ENCODE peak calls at places on chromosomes 1 and 21, in four cellular contexts. H, M, W and T are unnamed samples.
A peak's percentile ranks its signal among the peaks of the same experiment; 100 is the strongest.

GRCh38 chr21:31731112-31731801 is 661 bp downstream of the SCAF4 start:
- DNase-seq in H (peak; percentile 43), M (peak; percentile 92), W (peak; percentile 51), T (peak; percentile 70)

GRCh38 chr1:82565146-82565545 is 764.4 kb downstream of the ADGRL2 start:
- DNase-seq in H (no peak), M (no peak), W (no peak), T (no peak)

GRCh38 chr1:1170215-1170890 is 3.3 kb upstream of the TTLL10 start:
- DNase-seq in H (no peak), M (no peak), W (peak; percentile 14), T (no peak)

GRCh38 chr1:222754386-222755139 is 17.6 kb downstream of the FAM177B start:
- DNase-seq in H (peak; percentile 25), M (no peak), W (no peak), T (no peak)

GRCh38 chr1:8239039-8239305 is 78.9 kb upstream of the SLC45A1 start:
- DNase-seq in H (no peak), M (peak; percentile 9), W (no peak), T (no peak)

GRCh38 chr1:206108635-206109034 is 8.6 kb downstream of the AVPR1B start:
- DNase-seq in H (no peak), M (no peak), W (no peak), T (no peak)

GRCh38 chr1:7224644-7225043 is 439.4 kb downstream of the CAMTA1 start:
- DNase-seq in H (no peak), M (peak; percentile 50), W (no peak), T (no peak)

GRCh38 chr1:177809844-177810243 is 160.0 kb downstream of the SEC16B start:
- DNase-seq in H (no peak), M (no peak), W (no peak), T (no peak)

GRCh38 chr21:16519656-16520055 is 789.9 kb downstream of the USP25 start:
- DNase-seq in H (no peak), M (no peak), W (no peak), T (no peak)

GRCh38 chr1:23908453-23909341 is 4.5 kb downstream of the CNR2 start:
- DNase-seq in H (peak; percentile 29), M (peak; percentile 88), W (peak; percentile 32), T (no peak)

GRCh38 chr1:77513839-77514763 is 168.4 kb downstream of the ZZZ3 start:
- DNase-seq in H (peak; percentile 36), M (no peak), W (no peak), T (no peak)

GRCh38 chr1:94580367-94581115 is 39.0 kb upstream of the F3 start:
- DNase-seq in H (no peak), M (no peak), W (no peak), T (no peak)

GRCh38 chr21:27190601-27191000 is 223.7 kb upstream of the ADAMTS5 start:
- DNase-seq in H (no peak), M (no peak), W (no peak), T (no peak)

GRCh38 chr1:79259390-79260336 is 253.1 kb upstream of the ADGRL4 start:
- DNase-seq in H (no peak), M (no peak), W (no peak), T (no peak)

GRCh38 chr1:98898901-98899300 is 105.8 kb downstream of the PLPPR5 start:
- DNase-seq in H (no peak), M (no peak), W (no peak), T (no peak)

GRCh38 chr1:38046884-38047602 is 450 bp upstream of the POU3F1 start:
- DNase-seq in H (peak; percentile 91), M (peak; percentile 93), W (peak; percentile 61), T (peak; percentile 83)

GRCh38 chr1:156815307-156815826 is 1.3 kb downstream of the SH2D2A start:
- DNase-seq in H (peak; percentile 76), M (no peak), W (no peak), T (no peak)

GRCh38 chr1:172292840-172293239 is 127.6 kb upstream of the C1orf105 start:
- DNase-seq in H (no peak), M (no peak), W (no peak), T (no peak)
- TF ChIP-seq CTCF in H (no peak), M (no peak), W (no peak), T (no peak)

GRCh38 chr1:53477626-53478025 is 18.4 kb downstream of the DMRTB1 start:
- DNase-seq in H (no peak), M (no peak), W (no peak), T (no peak)
- TF ChIP-seq CTCF in H (no peak), M (no peak), W (no peak), T (no peak)

GRCh38 chr1:247146671-247147070 is 25.1 kb downstream of the ZNF124 start:
- DNase-seq in H (no peak), M (no peak), W (no peak), T (no peak)
- TF ChIP-seq CTCF in H (peak; percentile 16), M (no peak), W (no peak), T (peak; percentile 30)

DNA sequence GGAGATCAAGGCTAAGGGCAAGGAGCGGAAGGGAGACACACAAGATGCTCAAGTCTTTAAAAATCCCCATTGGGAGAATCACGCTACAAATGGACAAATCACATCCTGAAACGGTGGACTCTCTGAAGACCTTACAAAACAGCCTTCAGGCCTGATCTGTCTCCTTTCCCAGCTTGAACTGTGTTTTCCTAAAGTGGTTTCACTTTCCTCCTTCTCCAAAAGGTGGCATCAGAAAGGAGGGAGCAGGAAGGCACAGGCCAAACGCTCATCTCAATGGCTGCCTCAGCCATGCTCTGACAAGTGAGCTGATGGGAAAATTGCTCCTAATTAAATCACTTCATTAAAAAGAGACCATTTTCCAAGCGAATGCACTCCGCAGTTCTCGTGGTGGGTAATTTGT is 47.7 kb downstream of the UTP25 start:
- DNase-seq in H (no peak), M (no peak), W (no peak), T (no peak)
- TF ChIP-seq CTCF in H (peak; percentile 16), M (no peak), W (no peak), T (peak; percentile 50)

DNA sequence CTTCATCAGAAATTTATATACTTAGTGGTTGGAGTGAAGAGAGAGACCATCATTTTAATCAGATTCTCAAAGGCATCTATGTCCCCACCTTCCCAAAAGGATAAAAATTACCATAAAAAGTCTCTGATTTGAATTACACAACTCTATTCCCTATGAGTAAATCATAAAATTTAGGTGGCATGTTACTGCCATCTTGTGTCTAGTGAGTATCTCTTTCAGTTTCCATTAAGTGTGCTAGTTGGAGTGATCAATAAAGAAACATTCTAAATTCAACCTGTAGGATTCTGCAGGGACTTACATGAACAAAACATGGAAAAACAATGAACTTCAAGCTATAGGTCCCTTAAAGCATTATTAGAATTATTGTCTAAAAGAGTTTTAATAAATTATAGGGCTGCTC is 655.4 kb downstream of the LTN1 start:
- DNase-seq in H (no peak), M (no peak), W (no peak), T (no peak)
- TF ChIP-seq CTCF in H (peak; percentile 61), M (peak; percentile 13), W (no peak), T (peak; percentile 63)

GRCh38 chr1:86812286-86812685 is 101.6 kb downstream of the SELENOF start:
- DNase-seq in H (no peak), M (no peak), W (no peak), T (no peak)
- TF ChIP-seq CTCF in H (no peak), M (no peak), W (no peak), T (no peak)

GRCh38 chr1:20126041-20126805 is 6.9 kb upstream of the PLA2G2D start:
- DNase-seq in H (no peak), M (no peak), W (no peak), T (no peak)

GRCh38 chr1:20124451-20125057 is 5.2 kb upstream of the PLA2G2D start:
- DNase-seq in H (no peak), M (no peak), W (no peak), T (no peak)

GRCh38 chr1:20126806-20127440 is 7.6 kb upstream of the PLA2G2D start:
- DNase-seq in H (no peak), M (no peak), W (no peak), T (no peak)

GRCh38 chr1:20125091-20125490 is 5.8 kb upstream of the PLA2G2D start:
- DNase-seq in H (no peak), M (no peak), W (no peak), T (no peak)

GRCh38 chr1:20123696-20124450 is 4.5 kb upstream of the PLA2G2D start:
- DNase-seq in H (no peak), M (no peak), W (no peak), T (no peak)
- TF ChIP-seq CTCF in H (no peak), M (no peak), W (no peak), T (no peak)